ENCODE peak calls at places on chromosomes 6 and 20, in five cellular contexts. L is neural crest cell, W is progenitor cell of endocrine pancreas, K is heart right ventricle, D is cardiac fibroblast. J is an unnamed sample.

GRCh38 chr6:169583867-169584541 is 117.8 kb downstream of the WDR27 start:
- DNase-seq in L (no peak), D (no peak), K (no peak), W (no peak), J (no peak)

GRCh38 chr6:149566372-149567193 is at the start of gene GINM1:
- DNase-seq in D (peak; percentile 51), W (peak; percentile 49), L (peak; percentile 42), K (peak; percentile 59), J (peak; percentile 48)

GRCh38 chr20:64109831-64110391 is 2.5 kb upstream of the NPBWR2 start:
- DNase-seq in W (no peak), D (no peak), L (no peak), K (no peak), J (peak; percentile 38)

GRCh38 chr6:127918506-127919427 is 17.9 kb upstream of the THEMIS start:
- DNase-seq in W (no peak), L (no peak), K (no peak), D (no peak), J (no peak)

GRCh38 chr6:50843842-50844241 is 25.2 kb downstream of the TFAP2B start:
- DNase-seq in W (no peak), K (no peak), D (no peak), L (no peak), J (no peak)

GRCh38 chr6:1614767-1615650 is 5.3 kb downstream of the FOXC1 start:
- DNase-seq in W (no peak), D (no peak), L (no peak), K (peak; percentile 26), J (peak; percentile 70)

GRCh38 chr6:89708316-89708715 is 69.8 kb upstream of the LYRM2 start:
- DNase-seq in D (no peak), W (no peak), K (no peak), L (no peak), J (no peak)

GRCh38 chr20:18666803-18667460 is 79.1 kb downstream of the DTD1 start:
- DNase-seq in L (no peak), K (no peak), W (no peak), D (no peak), J (no peak)

GRCh38 chr6:11429577-11429976 is 108.0 kb upstream of the TMEM170B start:
- DNase-seq in K (no peak), W (no peak), D (no peak), L (no peak), J (no peak)

GRCh38 chr6:146337376-146337775 is 206.3 kb upstream of the RAB32 start:
- DNase-seq in L (no peak), D (no peak), K (no peak), W (no peak), J (no peak)

GRCh38 chr20:34190679-34191090 is 50.5 kb upstream of the ASIP start:
- DNase-seq in K (peak; percentile 52), L (peak; percentile 72), W (peak; percentile 58), D (peak; percentile 90), J (no peak)

GRCh38 chr6:167543602-167544506 is 219.0 kb downstream of the TTLL2 start:
- DNase-seq in D (peak; percentile 53), K (no peak), L (no peak), W (no peak), J (no peak)

GRCh38 chr6:33191383-33192104 is 723 bp downstream of the COL11A2 start:
- DNase-seq in L (no peak), W (no peak), D (no peak), K (no peak), J (no peak)

GRCh38 chr6:155224031-155224451 is 39.8 kb upstream of the CLDN20 start:
- DNase-seq in L (no peak), K (no peak), D (peak; percentile 94), W (no peak), J (peak; percentile 81)

GRCh38 chr6:100504786-100505737 is 40.3 kb upstream of the SIM1 start:
- DNase-seq in D (peak; percentile 92), W (no peak), L (no peak), K (no peak), J (no peak)

GRCh38 chr20:48295445-48295903 is 510.2 kb upstream of the SULF2 start:
- DNase-seq in W (no peak), L (no peak), D (peak; percentile 97), K (no peak), J (no peak)

GRCh38 chr6:11525468-11526155 is 11.9 kb upstream of the TMEM170B start:
- DNase-seq in L (no peak), K (no peak), D (peak; percentile 82), W (no peak), J (peak; percentile 84)

GRCh38 chr20:47024461-47024937 is 129.9 kb downstream of the EYA2 start:
- DNase-seq in W (no peak), K (no peak), D (no peak), L (no peak), J (no peak)

GRCh38 chr6:40461643-40462042 is 125.5 kb downstream of the LRFN2 start:
- DNase-seq in L (no peak), D (no peak), K (no peak), W (no peak), J (no peak)

GRCh38 chr6:112833546-112834215 is 486.6 kb downstream of the RFPL4B start:
- DNase-seq in L (no peak), K (no peak), W (no peak), D (peak; percentile 46), J (no peak)

GRCh38 chr20:36919715-36920333 is 31.7 kb downstream of the SAMHD1 start:
- DNase-seq in K (no peak), L (peak; percentile 47), D (peak; percentile 82), W (no peak), J (no peak)

GRCh38 chr6:161242779-161243693 is 30.8 kb downstream of the AGPAT4 start:
- DNase-seq in W (no peak), L (no peak), D (no peak), K (no peak), J (peak; percentile 90)

GRCh38 chr6:14792118-14792955 is 453.5 kb upstream of the JARID2 start:
- DNase-seq in W (no peak), D (no peak), L (no peak), K (no peak), J (no peak)

GRCh38 chr6:152642578-152643375 is 5.6 kb upstream of the SYNE1 start:
- DNase-seq in L (peak; percentile 5), K (peak; percentile 51), W (peak; percentile 31), D (peak; percentile 79), J (peak; percentile 51)

GRCh38 chr6:30612687-30613248 is 4.3 kb downstream of the PPP1R10 start:
- DNase-seq in W (no peak), K (no peak), D (peak; percentile 51), L (no peak), J (no peak)

GRCh38 chr6:44038543-44039065 is 88.6 kb downstream of the MRPL14 start:
- DNase-seq in L (no peak), W (no peak), D (no peak), K (no peak), J (no peak)

GRCh38 chr6:77036400-77036799 is 426.9 kb downstream of the HTR1B start:
- DNase-seq in K (no peak), L (no peak), W (no peak), D (peak; percentile 32), J (no peak)

GRCh38 chr6:39335780-39336541 is 13.5 kb upstream of the KCNK16 start:
- DNase-seq in K (no peak), L (no peak), D (no peak), W (no peak), J (no peak)

GRCh38 chr6:9921366-9921765 is 493.5 kb downstream of the TFAP2A start:
- DNase-seq in W (no peak), K (no peak), L (no peak), D (no peak), J (no peak)

GRCh38 chr20:41344938-41345728 is 4.5 kb downstream of the LPIN3 start:
- DNase-seq in D (no peak), W (no peak), L (no peak), K (no peak), J (no peak)

GRCh38 chr20:41348430-41349172 is 8.0 kb downstream of the LPIN3 start:
- DNase-seq in K (no peak), W (no peak), L (no peak), D (no peak), J (no peak)

GRCh38 chr20:41347523-41348429 is 7.2 kb downstream of the LPIN3 start:
- DNase-seq in W (no peak), D (no peak), K (no peak), L (no peak), J (no peak)

GRCh38 chr20:41344477-41344876 is 3.9 kb downstream of the LPIN3 start:
- DNase-seq in W (no peak), L (no peak), K (no peak), D (no peak), J (no peak)

GRCh38 chr20:41345729-41346067 is 5.1 kb downstream of the LPIN3 start:
- DNase-seq in K (no peak), L (no peak), W (no peak), D (no peak), J (no peak)
- TF ChIP-seq CTCF in K (no peak), L (no peak), W (no peak), D (no peak), J (no peak)

DNA sequence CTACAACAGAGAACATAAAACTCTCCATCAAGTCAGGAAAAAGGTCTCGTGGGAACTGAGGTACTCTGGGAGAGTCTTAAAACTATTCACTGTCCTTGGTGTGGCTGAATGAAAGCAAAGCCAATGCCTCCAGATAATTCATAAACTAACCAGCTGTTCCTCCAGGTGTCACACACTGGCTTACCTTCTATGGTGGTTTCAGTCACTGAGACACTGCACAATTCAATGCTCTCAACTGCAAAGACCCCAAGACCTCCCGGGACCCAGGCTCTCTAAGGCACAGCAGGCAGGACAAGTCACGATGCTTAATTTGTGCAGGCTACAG is 100.8 kb downstream of the GMPR start:
- DNase-seq in K (no peak), L (no peak), W (no peak), D (no peak), J (no peak)
- TF ChIP-seq CTCF in K (peak; percentile 1), L (no peak), W (no peak), D (no peak), J (no peak)

GRCh38 chr6:136034422-136034821 is 182.9 kb downstream of the PDE7B start:
- DNase-seq in D (no peak), L (no peak), K (no peak), W (no peak), J (no peak)

GRCh38 chr6:136030131-136030530 is 178.6 kb downstream of the PDE7B start:
- DNase-seq in W (no peak), L (no peak), D (no peak), K (no peak), J (no peak)

GRCh38 chr6:136035378-136036070 is 184.0 kb downstream of the PDE7B start:
- DNase-seq in L (no peak), W (no peak), D (peak; percentile 89), K (no peak), J (no peak)

GRCh38 chr6:136036071-136036380 is 184.5 kb downstream of the PDE7B start:
- DNase-seq in L (no peak), D (no peak), K (no peak), W (no peak), J (no peak)

GRCh38 chr6:136031982-136032381 is 180.5 kb downstream of the PDE7B start:
- DNase-seq in K (no peak), W (no peak), D (peak; percentile 77), L (no peak), J (no peak)
- TF ChIP-seq CTCF in K (peak; percentile 28), W (peak; percentile 42), D (peak; percentile 69), L (peak; percentile 55), J (peak; percentile 23)

DNA sequence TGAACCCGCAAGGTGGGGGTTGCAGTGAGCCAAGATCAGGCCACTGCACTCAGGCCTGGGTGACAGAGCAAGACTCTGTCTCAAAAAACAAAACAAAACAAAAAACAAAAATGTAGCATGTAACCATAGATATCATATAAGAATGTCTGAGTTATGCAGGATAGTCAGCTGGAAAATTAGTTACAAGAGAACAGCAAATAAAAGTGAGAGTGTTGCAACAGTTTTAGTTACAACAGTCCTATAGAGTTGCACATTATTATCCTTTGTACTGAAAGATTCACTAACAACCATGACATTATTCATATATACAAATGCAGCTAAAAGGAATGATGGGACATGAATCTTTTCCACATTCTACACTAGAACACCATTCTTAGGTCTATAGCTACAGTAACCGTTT is 16.4 kb downstream of the RNF24 start:
- DNase-seq in L (no peak), D (no peak), K (no peak), W (no peak), J (no peak)
- TF ChIP-seq CTCF in L (no peak), D (no peak), K (no peak), W (no peak), J (no peak)